ENCODE peak calls at places on chromosomes 4 and X, in six cellular contexts. K is heart left ventricle, E is tibial nerve, G is IMR-90, R is uterus, A is esophagus squamous epithelium. T is an unnamed sample.

GRCh38 chr4:25161599-25161960 is 1.3 kb upstream of the SEPSECS start:
- DNase-seq in K (no peak), E (no peak), G (no peak), R (no peak), A (no peak), T (no peak)

GRCh38 chr4:53551963-53552362 is 39.3 kb downstream of the LNX1 start:
- DNase-seq in K (no peak), E (no peak), G (no peak), R (no peak), A (no peak), T (no peak)

GRCh38 chr4:185508162-185508561 is 27.1 kb downstream of the PDLIM3 start:
- DNase-seq in K (no peak), E (no peak), G (no peak), R (no peak), A (no peak), T (no peak)

GRCh38 chr4:163161536-163162205 is 5.0 kb downstream of the NAF1 start:
- DNase-seq in K (no peak), E (no peak), G (peak), R (no peak), A (no peak), T (no peak)

GRCh38 chr4:141229408-141230101 is 8.9 kb downstream of the ZNF330 start:
- DNase-seq in K (no peak), E (no peak), G (no peak), R (no peak), A (no peak), T (no peak)

GRCh38 chrX:117973175-117974075 is 143.2 kb downstream of the KLHL13 start:
- DNase-seq in K (no peak), E (no peak), G (no peak), R (no peak), A (no peak), T (no peak)

GRCh38 chr4:72031868-72032619 is at the start of gene NPFFR2:
- DNase-seq in K (peak), E (no peak), G (no peak), R (no peak), A (no peak), T (no peak)

GRCh38 chr4:28014469-28014868 is 1153.8 kb downstream of the STIM2 start:
- DNase-seq in K (no peak), E (no peak), G (no peak), R (no peak), A (no peak), T (no peak)

GRCh38 chrX:155048997-155049619 is 21.8 kb downstream of the CMC4 start:
- DNase-seq in K (peak), E (no peak), G (peak), R (no peak), A (no peak), T (peak)

GRCh38 chr4:117324851-117325491 is 239.6 kb upstream of the TRAM1L1 start:
- DNase-seq in K (no peak), E (no peak), G (peak), R (no peak), A (no peak), T (no peak)

GRCh38 chrX:123392921-123393320 is 208.8 kb downstream of the GRIA3 start:
- DNase-seq in K (no peak), E (no peak), G (no peak), R (no peak), A (no peak), T (no peak)
- H3K27ac ChIP-seq in K (no peak), E (no peak), G (no peak), R (no peak), A (no peak), T (no peak)

GRCh38 chrX:48913605-48914366 is 2.3 kb upstream of the SLC35A2 start:
- DNase-seq in K (no peak), E (no peak), G (no peak), R (no peak), A (no peak), T (no peak)

GRCh38 chrX:48910926-48911406 is 480 bp downstream of the SLC35A2 start:
- DNase-seq in K (no peak), E (no peak), G (peak), R (no peak), A (no peak), T (no peak)

GRCh38 chrX:48909703-48910102 is 1.7 kb downstream of the SLC35A2 start:
- DNase-seq in K (no peak), E (no peak), G (no peak), R (no peak), A (no peak), T (no peak)

GRCh38 chrX:48908600-48908999 is 2.8 kb downstream of the SLC35A2 start:
- DNase-seq in K (no peak), E (no peak), G (no peak), R (no peak), A (no peak), T (no peak)

GRCh38 chrX:48911407-48912182 is at the start of gene SLC35A2:
- DNase-seq in K (peak), E (peak), G (peak), R (peak), A (peak), T (peak)
- TF ChIP-seq POLR2A in K (no peak), E (peak), G (peak), R (peak), A (no peak), T (peak)

DNA sequence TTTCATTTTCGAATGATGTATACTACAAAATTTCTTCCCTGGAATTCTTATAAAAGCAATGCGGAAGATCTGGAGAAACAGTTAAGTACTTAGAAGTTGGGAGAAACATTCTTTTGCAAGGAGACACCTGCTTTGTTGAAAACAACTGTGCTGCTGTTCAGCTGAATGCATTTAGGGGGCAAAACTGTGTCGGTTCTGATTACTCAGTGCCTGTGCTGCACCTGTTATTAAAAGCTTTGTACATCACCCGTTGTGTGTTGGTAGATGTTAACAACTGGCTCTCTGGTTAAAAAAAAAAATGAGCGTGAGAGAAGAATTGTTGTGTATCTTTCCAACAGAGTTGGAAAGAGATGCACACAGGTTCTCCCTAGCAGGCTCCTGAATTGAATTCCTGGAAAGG is 184.1 kb upstream of the HHIP start:
- DNase-seq in K (no peak), E (no peak), G (no peak), R (no peak), A (no peak), T (no peak)
- H3K27ac ChIP-seq in K (no peak), E (no peak), G (no peak), R (no peak), A (no peak), T (no peak)

DNA sequence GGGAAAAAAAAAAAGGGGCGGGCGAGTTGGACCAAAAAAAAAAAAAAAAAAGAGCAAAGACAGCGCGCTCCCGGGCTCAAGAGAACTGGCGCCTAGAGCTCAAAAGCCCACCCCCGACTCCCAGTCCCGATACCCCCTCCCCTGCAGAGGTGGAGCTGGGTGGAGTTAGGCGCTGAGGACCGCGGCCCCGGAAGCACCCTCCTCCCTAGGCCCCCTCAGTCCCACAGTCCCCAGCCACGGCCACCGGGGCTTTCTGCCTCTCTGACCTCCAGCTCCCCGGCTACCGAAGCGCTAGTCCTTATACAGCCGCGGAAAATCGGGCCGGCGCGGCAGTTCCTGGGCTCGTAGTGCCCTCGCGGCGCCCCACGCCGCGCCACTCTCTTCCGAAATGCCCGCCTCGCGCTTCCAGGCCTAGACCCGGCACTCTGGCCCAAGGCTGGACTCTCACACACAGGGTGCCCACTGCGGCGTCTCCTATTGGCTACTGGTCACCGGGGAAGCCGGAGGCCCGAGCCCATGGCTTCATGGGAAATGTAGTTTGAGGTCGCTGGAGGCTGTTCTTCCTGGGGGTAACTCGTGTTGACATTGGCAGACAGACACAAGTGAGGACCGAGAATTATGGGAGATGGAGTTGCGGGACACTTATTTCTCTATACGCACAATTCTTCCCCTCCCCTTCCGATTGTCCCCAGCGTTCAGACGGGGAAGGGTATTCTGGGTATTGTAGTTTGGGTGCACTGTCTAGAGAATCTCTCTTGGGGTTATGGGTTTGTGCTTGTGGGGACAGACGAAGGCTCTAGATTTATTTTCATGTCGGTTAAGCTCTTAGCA is at the start of gene ENOX2:
- DNase-seq in K (peak), E (peak), G (peak), R (peak), A (peak), T (peak)
- TF ChIP-seq POLR2A in K (peak), E (peak), G (peak), R (peak), A (no peak), T (peak)

GRCh38 chr4:7861440-7861881 is 78.2 kb downstream of the AFAP1 start:
- DNase-seq in K (peak), E (no peak), G (peak), R (no peak), A (no peak), T (no peak)
- H3K27ac ChIP-seq in K (peak), E (no peak), G (peak), R (peak), A (peak), T (no peak)

GRCh38 chr4:83489711-83490326 is 4.9 kb upstream of the ABRAXAS1 start:
- DNase-seq in K (no peak), E (no peak), G (no peak), R (no peak), A (no peak), T (no peak)

GRCh38 chr4:83486457-83487129 is 1.7 kb upstream of the ABRAXAS1 start:
- DNase-seq in K (no peak), E (no peak), G (no peak), R (no peak), A (no peak), T (no peak)

DNA sequence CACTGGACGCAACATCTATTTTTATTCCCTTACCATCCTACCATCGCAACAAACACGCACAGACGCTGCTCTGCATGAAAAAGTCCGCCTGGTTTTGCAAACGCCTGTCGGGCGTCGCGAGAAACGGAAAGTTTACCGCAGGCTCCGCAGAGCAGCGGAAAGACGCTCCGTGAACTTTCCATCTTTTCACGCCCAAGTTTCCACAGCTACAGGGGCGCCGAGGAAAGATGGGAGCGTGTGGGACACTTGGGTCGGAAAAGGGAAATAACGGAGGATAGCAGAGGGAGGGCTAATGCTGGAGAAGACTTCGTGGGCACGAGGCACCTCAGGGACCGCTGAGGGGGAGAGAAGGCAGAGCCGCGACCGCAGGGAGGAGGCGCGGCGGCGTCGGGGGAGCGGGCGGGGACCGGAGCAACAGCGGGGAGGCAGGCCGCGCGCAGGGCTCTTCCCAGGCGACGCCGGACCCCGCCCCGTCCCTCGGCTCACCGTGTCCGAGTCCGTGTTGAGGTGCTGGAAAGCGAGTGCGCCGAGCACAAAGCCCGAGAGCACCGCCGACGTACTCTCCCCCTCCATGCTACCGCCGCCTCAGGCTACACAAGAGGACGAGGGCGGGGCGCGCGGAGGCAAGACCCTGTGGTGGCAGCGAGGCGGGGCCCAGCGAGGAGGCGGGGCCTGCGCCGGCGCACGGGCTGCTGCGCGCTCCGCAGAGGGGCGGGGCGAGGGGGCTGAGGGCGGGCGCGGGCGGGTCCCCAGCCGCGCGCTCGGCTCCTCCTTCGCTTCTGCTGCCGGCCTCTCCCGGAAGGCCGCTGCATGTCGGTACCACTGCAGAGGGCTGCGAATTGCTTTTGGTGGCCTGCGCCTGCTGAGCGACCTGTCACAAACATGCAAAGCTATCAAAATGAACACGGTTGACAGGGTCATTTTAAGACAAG is at the start of gene ABRAXAS1:
- DNase-seq in K (peak), E (peak), G (peak), R (peak), A (peak), T (peak)
- TF ChIP-seq POLR2A in K (peak), E (peak), G (peak), R (peak), A (no peak), T (peak)

GRCh38 chrX:37686979-37687378 is 1.4 kb downstream of the XK start:
- DNase-seq in K (no peak), E (no peak), G (no peak), R (no peak), A (no peak), T (no peak)

GRCh38 chrX:37686348-37686736 is 751 bp downstream of the XK start:
- DNase-seq in K (no peak), E (no peak), G (no peak), R (no peak), A (no peak), T (no peak)

GRCh38 chrX:37684918-37685317 is 673 bp upstream of the XK start:
- DNase-seq in K (no peak), E (no peak), G (no peak), R (no peak), A (no peak), T (no peak)

GRCh38 chrX:37685452-37686347 is at the start of gene XK:
- DNase-seq in K (peak), E (no peak), G (no peak), R (peak), A (no peak), T (peak)

DNA sequence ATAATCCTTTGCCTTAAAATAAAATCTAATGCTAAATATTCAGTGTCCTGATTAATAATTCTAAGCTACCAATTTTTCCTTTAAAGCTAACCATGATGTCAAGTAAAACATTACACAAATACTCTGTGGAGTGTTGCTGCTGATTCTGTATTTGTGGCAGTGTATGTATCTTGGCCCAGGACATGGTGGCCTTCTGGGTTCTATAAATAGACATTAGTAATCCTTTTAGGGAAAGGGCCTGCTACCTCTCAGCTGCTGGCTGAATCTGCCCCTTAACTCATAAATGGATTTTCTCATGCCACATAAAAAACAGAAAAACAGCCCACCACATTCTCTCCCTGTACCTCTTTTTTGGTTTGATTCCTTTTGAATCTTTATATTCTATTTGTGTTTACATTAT is 1.2 kb upstream of the XK start:
- DNase-seq in K (peak), E (no peak), G (no peak), R (no peak), A (no peak), T (no peak)
- H3K27ac ChIP-seq in K (peak), E (no peak), G (no peak), R (no peak), A (peak), T (no peak)

T was measured in ovary.